ENCODE peak calls at places on chromosomes 16 and 17, in eight cellular contexts. One of them, this sample, is unnamed.

GRCh38 chr17:31900877-31901276 is 631 bp downstream of the UTP6 start:
- DNase-seq in fibroblast of pulmonary artery: peak; percentile 30
- DNase-seq in ascending aorta: no peak
- DNase-seq in lung: no peak
- DNase-seq in astrocyte: no peak
- DNase-seq in thoracic aorta: no peak
- DNase-seq in activated B cell treated with CpG ODN at 0.5 μM for 24 hours: no peak
- DNase-seq in breast epithelium: no peak
- DNase-seq in this sample: no peak

GRCh38 chr16:73433493-73434307 is 385.8 kb upstream of the ZFHX3 start:
- DNase-seq in fibroblast of pulmonary artery: no peak
- DNase-seq in ascending aorta: no peak
- DNase-seq in lung: no peak
- DNase-seq in astrocyte: no peak
- DNase-seq in thoracic aorta: no peak
- DNase-seq in activated B cell treated with CpG ODN at 0.5 μM for 24 hours: no peak
- DNase-seq in breast epithelium: no peak
- DNase-seq in this sample: no peak

GRCh38 chr16:19858006-19858653 is 26.5 kb downstream of the GPRC5B start:
- DNase-seq in fibroblast of pulmonary artery: peak; percentile 35
- DNase-seq in ascending aorta: no peak
- DNase-seq in lung: no peak
- DNase-seq in astrocyte: peak; percentile 77
- DNase-seq in thoracic aorta: no peak
- DNase-seq in activated B cell treated with CpG ODN at 0.5 μM for 24 hours: no peak
- DNase-seq in breast epithelium: no peak
- DNase-seq in this sample: no peak

GRCh38 chr17:39835038-39835786 is 28.9 kb downstream of the IKZF3 start:
- DNase-seq in fibroblast of pulmonary artery: no peak
- DNase-seq in ascending aorta: no peak
- DNase-seq in lung: no peak
- DNase-seq in astrocyte: no peak
- DNase-seq in thoracic aorta: no peak
- DNase-seq in activated B cell treated with CpG ODN at 0.5 μM for 24 hours: no peak
- DNase-seq in breast epithelium: no peak
- DNase-seq in this sample: no peak

GRCh38 chr17:82272495-82273326 is 789 bp downstream of the CSNK1D start:
- DNase-seq in fibroblast of pulmonary artery: no peak
- DNase-seq in ascending aorta: peak; percentile 71
- DNase-seq in lung: peak; percentile 51
- DNase-seq in astrocyte: no peak
- DNase-seq in thoracic aorta: no peak
- DNase-seq in activated B cell treated with CpG ODN at 0.5 μM for 24 hours: peak; percentile 50
- DNase-seq in breast epithelium: no peak
- DNase-seq in this sample: no peak

GRCh38 chr17:8326591-8327583 is 12.8 kb upstream of the ODF4 start:
- DNase-seq in fibroblast of pulmonary artery: peak; percentile 30
- DNase-seq in ascending aorta: no peak
- DNase-seq in lung: no peak
- DNase-seq in astrocyte: peak; percentile 21
- DNase-seq in thoracic aorta: no peak
- DNase-seq in activated B cell treated with CpG ODN at 0.5 μM for 24 hours: peak; percentile 24
- DNase-seq in breast epithelium: no peak
- DNase-seq in this sample: no peak

GRCh38 chr17:49576121-49576905 is 642 bp downstream of the NXPH3 start:
- DNase-seq in fibroblast of pulmonary artery: peak; percentile 42
- DNase-seq in ascending aorta: no peak
- DNase-seq in lung: no peak
- DNase-seq in astrocyte: no peak
- DNase-seq in thoracic aorta: no peak
- DNase-seq in activated B cell treated with CpG ODN at 0.5 μM for 24 hours: no peak
- DNase-seq in breast epithelium: no peak
- DNase-seq in this sample: no peak

GRCh38 chr17:6455321-6455705 is 11.1 kb downstream of the PIMREG start:
- DNase-seq in fibroblast of pulmonary artery: peak; percentile 33
- DNase-seq in ascending aorta: no peak
- DNase-seq in lung: no peak
- DNase-seq in astrocyte: peak; percentile 14
- DNase-seq in thoracic aorta: no peak
- DNase-seq in activated B cell treated with CpG ODN at 0.5 μM for 24 hours: peak; percentile 46
- DNase-seq in breast epithelium: no peak
- DNase-seq in this sample: no peak

GRCh38 chr17:40457369-40457768 is 14.1 kb downstream of the IGFBP4 start:
- DNase-seq in fibroblast of pulmonary artery: no peak
- DNase-seq in ascending aorta: no peak
- DNase-seq in lung: no peak
- DNase-seq in astrocyte: no peak
- DNase-seq in thoracic aorta: no peak
- DNase-seq in activated B cell treated with CpG ODN at 0.5 μM for 24 hours: no peak
- DNase-seq in breast epithelium: no peak
- DNase-seq in this sample: no peak

GRCh38 chr16:52747196-52747595 is 200.3 kb upstream of the TOX3 start:
- DNase-seq in fibroblast of pulmonary artery: no peak
- DNase-seq in ascending aorta: no peak
- DNase-seq in lung: no peak
- DNase-seq in astrocyte: peak; percentile 4
- DNase-seq in thoracic aorta: no peak
- DNase-seq in activated B cell treated with CpG ODN at 0.5 μM for 24 hours: no peak
- DNase-seq in breast epithelium: no peak
- DNase-seq in this sample: no peak

GRCh38 chr16:17282247-17282646 is 188.5 kb downstream of the XYLT1 start:
- DNase-seq in fibroblast of pulmonary artery: no peak
- DNase-seq in ascending aorta: no peak
- DNase-seq in lung: no peak
- DNase-seq in astrocyte: no peak
- DNase-seq in thoracic aorta: no peak
- DNase-seq in activated B cell treated with CpG ODN at 0.5 μM for 24 hours: no peak
- DNase-seq in breast epithelium: no peak
- DNase-seq in this sample: no peak

GRCh38 chr17:38590988-38591758 is 14.6 kb downstream of the SRCIN1 start:
- DNase-seq in fibroblast of pulmonary artery: no peak
- DNase-seq in ascending aorta: no peak
- DNase-seq in lung: peak; percentile 54
- DNase-seq in astrocyte: no peak
- DNase-seq in thoracic aorta: no peak
- DNase-seq in activated B cell treated with CpG ODN at 0.5 μM for 24 hours: no peak
- DNase-seq in breast epithelium: no peak
- DNase-seq in this sample: no peak

GRCh38 chr17:43024407-43025289 is at the start of gene RND2:
- DNase-seq in fibroblast of pulmonary artery: peak; percentile 96
- DNase-seq in ascending aorta: peak; percentile 95
- DNase-seq in lung: peak; percentile 90
- DNase-seq in astrocyte: peak; percentile 90
- DNase-seq in thoracic aorta: peak; percentile 83
- DNase-seq in activated B cell treated with CpG ODN at 0.5 μM for 24 hours: peak; percentile 79
- DNase-seq in breast epithelium: peak; percentile 83
- DNase-seq in this sample: peak; percentile 75

GRCh38 chr17:3032258-3033247 is 30.9 kb downstream of the OR1D5 start:
- DNase-seq in fibroblast of pulmonary artery: no peak
- DNase-seq in ascending aorta: peak; percentile 45
- DNase-seq in lung: no peak
- DNase-seq in astrocyte: no peak
- DNase-seq in thoracic aorta: no peak
- DNase-seq in activated B cell treated with CpG ODN at 0.5 μM for 24 hours: no peak
- DNase-seq in breast epithelium: no peak
- DNase-seq in this sample: no peak

GRCh38 chr17:7632492-7632894 is 2.6 kb downstream of the SHBG start:
- DNase-seq in fibroblast of pulmonary artery: peak; percentile 73
- DNase-seq in ascending aorta: no peak
- DNase-seq in lung: no peak
- DNase-seq in astrocyte: no peak
- DNase-seq in thoracic aorta: no peak
- DNase-seq in activated B cell treated with CpG ODN at 0.5 μM for 24 hours: no peak
- DNase-seq in breast epithelium: no peak
- DNase-seq in this sample: no peak

GRCh38 chr17:73593249-73593965 is 50.8 kb downstream of the SDK2 start:
- DNase-seq in fibroblast of pulmonary artery: no peak
- DNase-seq in ascending aorta: no peak
- DNase-seq in lung: no peak
- DNase-seq in astrocyte: no peak
- DNase-seq in thoracic aorta: no peak
- DNase-seq in activated B cell treated with CpG ODN at 0.5 μM for 24 hours: no peak
- DNase-seq in breast epithelium: no peak
- DNase-seq in this sample: no peak

GRCh38 chr17:73594025-73594424 is 50.2 kb downstream of the SDK2 start:
- DNase-seq in fibroblast of pulmonary artery: no peak
- DNase-seq in ascending aorta: no peak
- DNase-seq in lung: no peak
- DNase-seq in astrocyte: no peak
- DNase-seq in thoracic aorta: no peak
- DNase-seq in activated B cell treated with CpG ODN at 0.5 μM for 24 hours: no peak
- DNase-seq in breast epithelium: no peak
- DNase-seq in this sample: no peak

GRCh38 chr17:73594598-73594997 is 49.6 kb downstream of the SDK2 start:
- DNase-seq in fibroblast of pulmonary artery: no peak
- DNase-seq in ascending aorta: no peak
- DNase-seq in lung: no peak
- DNase-seq in astrocyte: no peak
- DNase-seq in thoracic aorta: no peak
- DNase-seq in activated B cell treated with CpG ODN at 0.5 μM for 24 hours: no peak
- DNase-seq in breast epithelium: no peak
- DNase-seq in this sample: no peak

GRCh38 chr17:73595931-73596330 is 48.3 kb downstream of the SDK2 start:
- DNase-seq in fibroblast of pulmonary artery: no peak
- DNase-seq in ascending aorta: no peak
- DNase-seq in lung: no peak
- DNase-seq in astrocyte: no peak
- DNase-seq in thoracic aorta: no peak
- DNase-seq in activated B cell treated with CpG ODN at 0.5 μM for 24 hours: no peak
- DNase-seq in breast epithelium: no peak
- DNase-seq in this sample: no peak

DNA sequence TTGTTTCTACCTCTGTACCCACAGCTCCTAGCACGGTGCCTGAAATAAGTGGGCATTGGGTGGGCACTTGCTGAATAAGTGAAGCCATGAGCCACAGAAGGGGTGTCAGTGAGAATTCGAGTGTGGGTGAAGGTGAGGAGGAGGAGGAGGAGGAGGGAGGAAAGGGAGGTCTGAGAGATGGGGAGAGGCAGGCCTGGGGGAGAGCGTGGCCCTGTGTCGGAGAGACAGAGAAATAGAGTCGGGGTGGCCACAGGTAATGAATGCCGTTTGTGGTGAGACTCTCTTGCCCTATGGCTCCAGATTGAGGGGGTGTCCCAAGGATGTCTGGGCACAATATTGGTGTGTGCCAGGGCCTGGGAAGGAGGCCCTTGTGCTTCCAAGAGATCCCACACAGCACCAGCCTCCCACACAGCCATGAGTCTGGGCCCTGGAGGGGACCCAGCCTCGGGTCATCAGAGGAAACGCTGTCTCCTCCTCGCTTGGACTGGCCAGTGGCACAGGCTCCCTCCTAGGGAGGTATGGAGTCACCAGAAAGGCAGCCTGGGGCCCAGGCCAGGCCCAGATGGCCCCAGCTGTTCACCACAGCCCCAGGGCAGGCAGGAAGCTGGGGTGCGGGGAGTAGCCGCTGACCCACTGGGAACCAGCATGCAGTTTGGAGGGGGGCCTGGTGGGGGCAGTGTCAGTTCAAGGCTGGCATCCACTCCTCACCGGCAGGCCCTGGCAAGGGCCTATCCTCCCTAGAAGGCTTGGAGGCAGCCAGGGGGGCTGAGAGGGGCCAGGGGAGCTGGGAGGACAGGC is 49.0 kb downstream of the SDK2 start:
- DNase-seq in fibroblast of pulmonary artery: no peak
- DNase-seq in ascending aorta: no peak
- DNase-seq in lung: peak; percentile 39
- DNase-seq in astrocyte: no peak
- DNase-seq in thoracic aorta: no peak
- DNase-seq in activated B cell treated with CpG ODN at 0.5 μM for 24 hours: peak; percentile 35
- DNase-seq in breast epithelium: no peak
- DNase-seq in this sample: no peak
- TF ChIP-seq CTCF in fibroblast of pulmonary artery: no peak
- TF ChIP-seq CTCF in ascending aorta: peak; percentile 64
- TF ChIP-seq CTCF in lung: no peak
- TF ChIP-seq CTCF in astrocyte: peak; percentile 12
- TF ChIP-seq CTCF in thoracic aorta: peak; percentile 42
- TF ChIP-seq CTCF in activated B cell treated with CpG ODN at 0.5 μM for 24 hours: no peak
- TF ChIP-seq CTCF in breast epithelium: no peak
- TF ChIP-seq CTCF in this sample: no peak

DNA sequence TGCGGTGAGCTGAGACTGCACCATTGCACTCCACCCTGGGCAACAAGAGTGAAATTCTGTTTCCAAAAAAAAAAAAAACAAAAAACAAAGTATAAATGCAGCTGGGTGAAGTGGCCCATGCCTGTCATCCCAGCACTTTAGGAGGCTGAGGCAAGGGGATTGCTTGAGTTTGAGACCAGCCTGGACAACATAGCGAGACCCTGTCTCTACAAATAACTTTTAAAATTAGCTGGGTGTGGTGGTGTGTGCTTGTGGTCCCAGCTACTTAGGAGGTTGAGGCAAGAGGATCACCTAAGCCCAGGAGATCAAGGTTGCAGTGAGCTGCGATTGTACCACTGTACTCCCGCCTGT is 10.1 kb upstream of the STX4 start:
- DNase-seq in fibroblast of pulmonary artery: no peak
- DNase-seq in ascending aorta: no peak
- DNase-seq in lung: no peak
- DNase-seq in astrocyte: no peak
- DNase-seq in thoracic aorta: no peak
- DNase-seq in activated B cell treated with CpG ODN at 0.5 μM for 24 hours: no peak
- DNase-seq in breast epithelium: no peak
- DNase-seq in this sample: no peak
- TF ChIP-seq CTCF in fibroblast of pulmonary artery: no peak
- TF ChIP-seq CTCF in ascending aorta: no peak
- TF ChIP-seq CTCF in lung: no peak
- TF ChIP-seq CTCF in astrocyte: no peak
- TF ChIP-seq CTCF in thoracic aorta: no peak
- TF ChIP-seq CTCF in activated B cell treated with CpG ODN at 0.5 μM for 24 hours: no peak
- TF ChIP-seq CTCF in breast epithelium: no peak
- TF ChIP-seq CTCF in this sample: no peak

GRCh38 chr16:56793504-56793903 is 63.6 kb downstream of the NUP93 start:
- DNase-seq in fibroblast of pulmonary artery: peak; percentile 72
- DNase-seq in ascending aorta: no peak
- DNase-seq in lung: no peak
- DNase-seq in astrocyte: no peak
- DNase-seq in thoracic aorta: no peak
- DNase-seq in activated B cell treated with CpG ODN at 0.5 μM for 24 hours: no peak
- DNase-seq in breast epithelium: no peak
- DNase-seq in this sample: no peak
- TF ChIP-seq CTCF in fibroblast of pulmonary artery: peak; percentile 56
- TF ChIP-seq CTCF in ascending aorta: peak; percentile 7
- TF ChIP-seq CTCF in lung: no peak
- TF ChIP-seq CTCF in astrocyte: peak; percentile 35
- TF ChIP-seq CTCF in thoracic aorta: no peak
- TF ChIP-seq CTCF in activated B cell treated with CpG ODN at 0.5 μM for 24 hours: no peak
- TF ChIP-seq CTCF in breast epithelium: peak; percentile 20
- TF ChIP-seq CTCF in this sample: no peak

DNA sequence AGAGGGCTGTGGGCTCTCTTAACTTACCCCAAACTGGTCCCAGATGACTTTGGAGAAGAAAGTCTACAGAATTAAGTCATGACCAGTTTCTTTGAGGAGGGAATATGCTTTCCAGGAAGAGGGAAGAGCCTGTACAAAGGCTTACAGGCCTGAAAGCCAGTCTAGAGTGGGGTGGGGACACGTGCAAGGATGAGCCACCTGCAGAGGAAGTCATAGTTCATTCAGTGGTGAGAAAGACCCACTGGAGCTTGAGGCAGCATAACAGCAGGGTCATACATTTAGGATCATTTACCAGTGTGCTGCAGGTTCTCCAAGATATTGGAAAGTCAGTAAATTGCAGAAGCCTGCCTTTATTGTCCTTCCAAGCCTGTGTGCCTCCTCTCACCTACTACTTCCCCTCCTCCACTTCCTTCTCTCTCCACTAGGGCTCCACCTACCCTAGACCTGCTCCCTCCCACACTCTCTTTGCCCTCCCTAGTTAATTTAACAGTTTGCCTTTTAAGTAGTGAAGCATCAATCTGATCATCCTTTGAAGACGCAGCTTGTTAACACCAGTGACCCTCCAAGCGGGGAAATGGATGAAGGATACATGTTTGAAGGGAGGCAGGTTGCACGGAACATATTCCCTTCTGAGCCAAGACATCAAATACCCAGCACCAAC is 40.2 kb downstream of the CDRT15 start:
- DNase-seq in fibroblast of pulmonary artery: no peak
- DNase-seq in ascending aorta: no peak
- DNase-seq in lung: no peak
- DNase-seq in astrocyte: no peak
- DNase-seq in thoracic aorta: no peak
- DNase-seq in activated B cell treated with CpG ODN at 0.5 μM for 24 hours: no peak
- DNase-seq in breast epithelium: no peak
- DNase-seq in this sample: no peak
- TF ChIP-seq CTCF in fibroblast of pulmonary artery: peak; percentile 9
- TF ChIP-seq CTCF in ascending aorta: no peak
- TF ChIP-seq CTCF in lung: no peak
- TF ChIP-seq CTCF in astrocyte: peak; percentile 4
- TF ChIP-seq CTCF in thoracic aorta: no peak
- TF ChIP-seq CTCF in activated B cell treated with CpG ODN at 0.5 μM for 24 hours: no peak
- TF ChIP-seq CTCF in breast epithelium: no peak
- TF ChIP-seq CTCF in this sample: no peak

This sample was measured in omental fat pad.